ENCODE peak calls at places on chromosome 9, in ten cellular contexts. G, P, O, D, A, M, I, J, L and U are unnamed samples.

GRCh38 chr9:18981471-18982245 is 51.4 kb downstream of the SAXO1 start:
- DNase-seq in G (no peak), P (no peak), O (no peak), D (no peak), A (no peak), M (no peak), I (no peak), J (no peak), L (no peak), U (no peak)

GRCh38 chr9:121233906-121234901 is 32.5 kb upstream of the RAB14 start:
- DNase-seq in G (no peak), P (no peak), O (no peak), D (no peak), A (no peak), M (no peak), I (no peak), J (no peak), L (peak; percentile 97), U (peak; percentile 29)

GRCh38 chr9:4318741-4319140 is 18.9 kb upstream of the GLIS3 start:
- DNase-seq in G (no peak), P (no peak), O (no peak), D (no peak), A (no peak), M (no peak), I (no peak), J (no peak), L (no peak), U (no peak)

GRCh38 chr9:85987236-85987635 is 46.3 kb downstream of the NAA35 start:
- DNase-seq in G (no peak), P (no peak), O (no peak), D (no peak), A (no peak), M (no peak), I (no peak), J (no peak), L (no peak), U (no peak)

GRCh38 chr9:16915126-16915831 is 44.8 kb upstream of the BNC2 start:
- DNase-seq in G (no peak), P (no peak), O (no peak), D (no peak), A (no peak), M (no peak), I (no peak), J (no peak), L (no peak), U (no peak)

GRCh38 chr9:16626577-16627130 is 243.8 kb downstream of the BNC2 start:
- DNase-seq in G (no peak), P (no peak), O (no peak), D (no peak), A (no peak), M (no peak), I (peak; percentile 7), J (no peak), L (peak; percentile 75), U (no peak)

GRCh38 chr9:133375116-133375723 is 640 bp downstream of the SURF4 start:
- DNase-seq in G (peak; percentile 33), P (no peak), O (peak; percentile 54), D (no peak), A (no peak), M (no peak), I (peak; percentile 61), J (no peak), L (peak; percentile 50), U (peak; percentile 67)

GRCh38 chr9:70407081-70407503 is 7.4 kb downstream of the KLF9 start:
- DNase-seq in G (no peak), P (no peak), O (no peak), D (no peak), A (no peak), M (no peak), I (no peak), J (no peak), L (no peak), U (no peak)

GRCh38 chr9:73034962-73035361 is 82.1 kb upstream of the ALDH1A1 start:
- DNase-seq in G (no peak), P (no peak), O (no peak), D (no peak), A (no peak), M (no peak), I (no peak), J (no peak), L (no peak), U (no peak)